ENCODE peak calls at places on chromosomes 13 and 19, in four cellular contexts. X, S, H and B are unnamed samples.

GRCh38 chr19:18933297-18933696 is 7.7 kb downstream of the HOMER3 start:
- DNase-seq in H (no peak), X (no peak), S (no peak), B (no peak)

GRCh38 chr19:46469541-46470185 is 1.7 kb downstream of the PNMA8A start:
- DNase-seq in H (no peak), X (no peak), S (no peak), B (no peak)

GRCh38 chr13:34201050-34201913 is 383.3 kb downstream of the RFC3 start:
- DNase-seq in S (no peak), X (no peak), H (peak), B (peak)

GRCh38 chr13:37598572-37598971 is at the start of gene POSTN:
- DNase-seq in S (no peak), H (no peak), X (no peak), B (no peak)

GRCh38 chr19:47779524-47780214 is 1.2 kb downstream of the SELENOW start:
- DNase-seq in S (peak), X (no peak), H (peak), B (peak)

GRCh38 chr13:50017819-50018218 is 2.6 kb downstream of the KCNRG start:
- DNase-seq in S (no peak), X (no peak), H (no peak), B (no peak)

GRCh38 chr13:76361868-76362267 is 524.3 kb downstream of the KCTD12 start:
- DNase-seq in S (no peak), X (no peak), H (no peak), B (no peak)

GRCh38 chr19:16573925-16574324 is 1.7 kb upstream of the SLC35E1 start:
- DNase-seq in H (no peak), S (no peak), X (no peak), B (no peak)

GRCh38 chr13:30463820-30464495 is 1.8 kb downstream of the HMGB1 start:
- DNase-seq in H (peak), S (peak), X (peak), B (peak)

GRCh38 chr19:41705393-41706174 is 2.8 kb upstream of the CEACAM5 start:
- DNase-seq in S (no peak), X (peak), H (no peak), B (no peak)

GRCh38 chr19:3075605-3076431 is 13.5 kb upstream of the TLE5 start:
- DNase-seq in H (no peak), X (peak), S (peak), B (no peak)